ENCODE peak calls at places on chromosomes 2 and 18, in eight cellular contexts. One of them, this sample, is unnamed.

GRCh38 chr18:44458777-44459176 is 221.9 kb upstream of the SETBP1 start:
- DNase-seq in K562: no peak
- DNase-seq in transverse colon: no peak
- DNase-seq in IMR-90: peak
- DNase-seq in A549: no peak
- DNase-seq in suprapubic skin: no peak
- DNase-seq in GM12878: no peak
- DNase-seq in right lobe of liver: no peak
- DNase-seq in this sample: no peak

GRCh38 chr18:57743008-57743407 is 60.1 kb downstream of the ATP8B1 start:
- DNase-seq in K562: no peak
- DNase-seq in transverse colon: no peak
- DNase-seq in IMR-90: peak
- DNase-seq in A549: no peak
- DNase-seq in suprapubic skin: no peak
- DNase-seq in GM12878: no peak
- DNase-seq in right lobe of liver: no peak
- DNase-seq in this sample: no peak

GRCh38 chr18:59063300-59063895 is 76.3 kb upstream of the SEC11C start:
- DNase-seq in K562: no peak
- DNase-seq in transverse colon: no peak
- DNase-seq in IMR-90: no peak
- DNase-seq in A549: no peak
- DNase-seq in suprapubic skin: no peak
- DNase-seq in GM12878: peak
- DNase-seq in right lobe of liver: no peak
- DNase-seq in this sample: no peak

GRCh38 chr2:62947403-62947802 is 103.2 kb upstream of the OTX1 start:
- DNase-seq in K562: no peak
- DNase-seq in transverse colon: no peak
- DNase-seq in IMR-90: no peak
- DNase-seq in A549: no peak
- DNase-seq in suprapubic skin: no peak
- DNase-seq in GM12878: no peak
- DNase-seq in right lobe of liver: no peak
- DNase-seq in this sample: no peak

GRCh38 chr2:81389203-81389602 is 1084.7 kb upstream of the LRRTM1 start:
- DNase-seq in K562: peak
- DNase-seq in transverse colon: no peak
- DNase-seq in IMR-90: no peak
- DNase-seq in A549: peak
- DNase-seq in suprapubic skin: no peak
- DNase-seq in GM12878: no peak
- DNase-seq in right lobe of liver: no peak
- DNase-seq in this sample: peak

GRCh38 chr2:195600796-195601195 is 56.2 kb upstream of the SLC39A10 start:
- DNase-seq in K562: no peak
- DNase-seq in transverse colon: no peak
- DNase-seq in IMR-90: no peak
- DNase-seq in A549: no peak
- DNase-seq in suprapubic skin: no peak
- DNase-seq in GM12878: no peak
- DNase-seq in right lobe of liver: no peak
- DNase-seq in this sample: no peak

GRCh38 chr2:120669121-120669952 is 66.3 kb upstream of the GLI2 start:
- DNase-seq in K562: peak
- DNase-seq in transverse colon: no peak
- DNase-seq in IMR-90: peak
- DNase-seq in A549: peak
- DNase-seq in suprapubic skin: peak
- DNase-seq in GM12878: no peak
- DNase-seq in right lobe of liver: no peak
- DNase-seq in this sample: no peak

GRCh38 chr2:229372207-229372606 is 101.1 kb upstream of the PID1 start:
- DNase-seq in K562: no peak
- DNase-seq in transverse colon: no peak
- DNase-seq in IMR-90: no peak
- DNase-seq in A549: no peak
- DNase-seq in suprapubic skin: no peak
- DNase-seq in GM12878: no peak
- DNase-seq in right lobe of liver: no peak
- DNase-seq in this sample: no peak

GRCh38 chr18:29060349-29060748 is 883.4 kb upstream of the CDH2 start:
- DNase-seq in K562: no peak
- DNase-seq in transverse colon: no peak
- DNase-seq in IMR-90: no peak
- DNase-seq in A549: no peak
- DNase-seq in suprapubic skin: no peak
- DNase-seq in GM12878: no peak
- DNase-seq in right lobe of liver: no peak
- DNase-seq in this sample: no peak

GRCh38 chr2:135317375-135317774 is 213.6 kb downstream of the ZRANB3 start:
- DNase-seq in K562: no peak
- DNase-seq in transverse colon: no peak
- DNase-seq in IMR-90: no peak
- DNase-seq in A549: no peak
- DNase-seq in suprapubic skin: no peak
- DNase-seq in GM12878: no peak
- DNase-seq in right lobe of liver: no peak
- DNase-seq in this sample: no peak

GRCh38 chr18:9701604-9702324 is 6.3 kb upstream of the RAB31 start:
- DNase-seq in K562: no peak
- DNase-seq in transverse colon: no peak
- DNase-seq in IMR-90: no peak
- DNase-seq in A549: no peak
- DNase-seq in suprapubic skin: no peak
- DNase-seq in GM12878: no peak
- DNase-seq in right lobe of liver: no peak
- DNase-seq in this sample: no peak

GRCh38 chr2:120933693-120934092 is 198.0 kb downstream of the GLI2 start:
- DNase-seq in K562: no peak
- DNase-seq in transverse colon: no peak
- DNase-seq in IMR-90: no peak
- DNase-seq in A549: peak
- DNase-seq in suprapubic skin: no peak
- DNase-seq in GM12878: no peak
- DNase-seq in right lobe of liver: no peak
- DNase-seq in this sample: no peak

GRCh38 chr2:2057125-2057721 is 273.9 kb downstream of the MYT1L start:
- DNase-seq in K562: peak
- DNase-seq in transverse colon: peak
- DNase-seq in IMR-90: no peak
- DNase-seq in A549: peak
- DNase-seq in suprapubic skin: peak
- DNase-seq in GM12878: no peak
- DNase-seq in right lobe of liver: peak
- DNase-seq in this sample: no peak

DNA sequence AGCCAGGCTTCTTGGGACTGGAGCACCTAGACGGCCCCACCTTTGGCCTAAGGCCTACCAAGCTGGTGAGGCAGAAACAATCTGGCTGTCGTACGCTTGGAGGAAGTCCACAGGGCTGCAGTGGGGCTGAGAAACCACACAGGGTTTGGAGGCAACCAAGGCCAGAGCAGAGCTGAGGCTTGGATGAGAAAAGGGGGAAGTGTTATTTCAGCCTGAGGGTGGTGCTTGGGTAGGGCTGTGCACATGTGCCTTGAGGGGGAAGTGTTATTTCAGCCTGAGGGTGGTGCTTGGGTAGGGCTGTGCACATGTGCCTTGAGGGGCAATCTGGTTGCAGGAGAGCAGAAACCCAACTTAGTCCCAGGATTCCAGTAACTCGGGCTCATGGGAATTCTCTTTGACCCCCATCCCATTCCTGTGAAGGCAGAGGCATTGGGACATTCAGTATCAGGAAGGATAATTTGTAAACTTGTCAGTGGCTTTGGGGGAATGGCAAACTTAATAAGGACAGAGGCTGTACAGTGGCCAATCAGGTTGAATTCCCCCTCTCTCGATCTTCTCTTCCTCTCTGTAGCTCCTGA is 973 bp upstream of the FBXO41 start:
- DNase-seq in K562: no peak
- DNase-seq in transverse colon: peak
- DNase-seq in IMR-90: no peak
- DNase-seq in A549: no peak
- DNase-seq in suprapubic skin: no peak
- DNase-seq in GM12878: peak
- DNase-seq in right lobe of liver: no peak
- DNase-seq in this sample: no peak
- TF ChIP-seq POLR2A in K562: no peak
- TF ChIP-seq POLR2A in transverse colon: no peak
- TF ChIP-seq POLR2A in IMR-90: no peak
- TF ChIP-seq POLR2A in A549: no peak
- TF ChIP-seq POLR2A in suprapubic skin: no peak
- TF ChIP-seq POLR2A in GM12878: no peak
- TF ChIP-seq POLR2A in right lobe of liver: no peak
- TF ChIP-seq POLR2A in this sample: no peak

GRCh38 chr2:25424426-25425028 is 82.8 kb upstream of the DNMT3A start:
- DNase-seq in K562: no peak
- DNase-seq in transverse colon: no peak
- DNase-seq in IMR-90: no peak
- DNase-seq in A549: no peak
- DNase-seq in suprapubic skin: no peak
- DNase-seq in GM12878: no peak
- DNase-seq in right lobe of liver: no peak
- DNase-seq in this sample: no peak

GRCh38 chr2:25419678-25420242 is 78.0 kb upstream of the DNMT3A start:
- DNase-seq in K562: no peak
- DNase-seq in transverse colon: peak
- DNase-seq in IMR-90: no peak
- DNase-seq in A549: no peak
- DNase-seq in suprapubic skin: no peak
- DNase-seq in GM12878: peak
- DNase-seq in right lobe of liver: no peak
- DNase-seq in this sample: no peak

GRCh38 chr2:25421289-25421688 is 79.6 kb upstream of the DNMT3A start:
- DNase-seq in K562: no peak
- DNase-seq in transverse colon: no peak
- DNase-seq in IMR-90: no peak
- DNase-seq in A549: no peak
- DNase-seq in suprapubic skin: no peak
- DNase-seq in GM12878: no peak
- DNase-seq in right lobe of liver: no peak
- DNase-seq in this sample: no peak

GRCh38 chr2:25420820-25421237 is 79.1 kb upstream of the DNMT3A start:
- DNase-seq in K562: no peak
- DNase-seq in transverse colon: peak
- DNase-seq in IMR-90: no peak
- DNase-seq in A549: no peak
- DNase-seq in suprapubic skin: no peak
- DNase-seq in GM12878: peak
- DNase-seq in right lobe of liver: no peak
- DNase-seq in this sample: no peak

GRCh38 chr2:25421746-25422431 is 80.2 kb upstream of the DNMT3A start:
- DNase-seq in K562: no peak
- DNase-seq in transverse colon: no peak
- DNase-seq in IMR-90: no peak
- DNase-seq in A549: no peak
- DNase-seq in suprapubic skin: no peak
- DNase-seq in GM12878: no peak
- DNase-seq in right lobe of liver: no peak
- DNase-seq in this sample: no peak
- TF ChIP-seq POLR2A in K562: no peak
- TF ChIP-seq POLR2A in transverse colon: no peak
- TF ChIP-seq POLR2A in IMR-90: no peak
- TF ChIP-seq POLR2A in A549: no peak
- TF ChIP-seq POLR2A in suprapubic skin: no peak
- TF ChIP-seq POLR2A in GM12878: peak
- TF ChIP-seq POLR2A in right lobe of liver: no peak
- TF ChIP-seq POLR2A in this sample: no peak

DNA sequence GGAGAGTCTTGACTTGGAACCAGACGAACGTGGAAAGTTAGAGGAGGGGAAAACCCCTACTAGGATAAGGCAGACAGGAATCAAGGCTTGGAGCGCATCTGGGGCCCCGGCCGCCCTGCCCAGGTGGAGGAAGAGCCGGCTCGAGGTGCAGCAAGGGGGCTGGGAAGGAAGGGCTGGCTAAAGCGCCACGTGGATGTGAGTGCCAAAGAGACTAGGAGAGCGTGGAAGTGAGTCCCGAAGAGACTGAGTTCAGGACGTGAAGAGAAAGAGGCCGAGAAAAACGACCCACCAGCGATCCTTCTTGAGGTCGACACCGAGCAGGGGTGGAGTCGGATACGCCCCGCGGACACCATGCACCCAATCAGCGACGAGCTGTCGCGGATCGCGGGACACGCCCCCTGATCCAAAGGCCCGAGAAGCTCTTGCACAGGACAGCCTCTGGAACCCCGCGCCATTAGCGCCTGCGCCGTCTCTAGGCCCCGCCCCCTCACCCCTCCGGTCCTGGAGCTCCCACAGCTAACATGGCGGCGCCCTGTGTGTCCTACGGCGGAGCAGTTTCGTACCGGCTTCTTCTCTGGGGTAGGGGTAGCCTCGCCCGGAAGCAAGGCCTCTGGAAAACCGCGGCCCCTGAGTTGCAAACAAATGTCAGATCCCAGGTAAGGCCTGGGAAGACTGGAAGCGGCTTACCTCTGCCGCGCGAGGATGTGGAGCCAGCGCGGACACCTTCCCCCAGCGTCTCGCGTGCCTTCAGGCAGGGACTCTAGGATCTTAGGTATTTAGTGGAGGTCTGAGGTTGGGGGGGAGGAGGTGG is at the start of gene MRPS9:
- DNase-seq in K562: peak
- DNase-seq in transverse colon: peak
- DNase-seq in IMR-90: peak
- DNase-seq in A549: peak
- DNase-seq in suprapubic skin: peak
- DNase-seq in GM12878: peak
- DNase-seq in right lobe of liver: peak
- DNase-seq in this sample: peak
- TF ChIP-seq POLR2A in K562: peak
- TF ChIP-seq POLR2A in transverse colon: peak
- TF ChIP-seq POLR2A in IMR-90: peak
- TF ChIP-seq POLR2A in A549: peak
- TF ChIP-seq POLR2A in suprapubic skin: peak
- TF ChIP-seq POLR2A in GM12878: peak
- TF ChIP-seq POLR2A in right lobe of liver: peak
- TF ChIP-seq POLR2A in this sample: peak

DNA sequence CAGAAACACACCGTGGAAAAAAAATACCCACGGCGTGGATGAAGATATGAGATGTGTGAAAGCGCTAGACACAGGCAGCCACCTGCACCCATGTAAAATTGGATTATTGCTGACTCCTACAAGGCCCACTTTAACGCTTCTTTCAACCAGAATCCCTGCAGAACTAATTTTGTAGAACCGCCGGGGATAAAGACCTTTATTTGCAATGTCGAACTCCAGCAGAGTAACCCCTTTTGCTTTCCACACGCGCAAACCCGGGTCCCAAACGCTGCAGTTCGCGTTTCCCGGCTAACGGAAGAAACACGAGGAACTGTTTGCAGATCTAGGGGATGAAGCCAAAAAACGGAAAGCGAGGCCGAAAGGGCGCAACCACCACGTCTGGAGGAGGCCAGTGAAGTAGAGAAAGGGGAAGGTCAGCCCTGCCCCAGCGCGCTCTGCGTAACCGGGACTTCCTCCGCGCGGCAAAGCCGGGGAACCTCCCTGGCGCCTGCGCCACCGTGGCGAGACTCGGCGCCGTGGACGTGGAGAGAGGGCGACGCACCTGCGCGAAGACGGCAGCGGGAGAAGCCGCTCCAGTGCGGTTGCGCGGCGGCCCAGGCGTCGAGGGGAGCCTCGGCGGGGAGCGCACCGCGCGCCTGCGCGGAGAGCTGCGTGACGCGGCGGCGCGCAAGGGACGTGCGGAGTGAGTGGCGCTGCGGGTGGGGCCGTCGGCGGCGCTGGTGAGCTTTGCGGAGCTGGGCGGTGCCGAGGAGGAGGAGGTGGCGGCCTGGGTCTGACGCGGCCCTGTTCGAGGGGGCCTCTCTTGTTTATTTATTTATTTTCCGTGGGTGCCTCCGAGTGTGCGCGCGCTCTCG is at the start of gene PPP1CB:
- DNase-seq in K562: peak
- DNase-seq in transverse colon: peak
- DNase-seq in IMR-90: peak
- DNase-seq in A549: peak
- DNase-seq in suprapubic skin: peak
- DNase-seq in GM12878: peak
- DNase-seq in right lobe of liver: peak
- DNase-seq in this sample: peak
- TF ChIP-seq POLR2A in K562: peak
- TF ChIP-seq POLR2A in transverse colon: peak
- TF ChIP-seq POLR2A in IMR-90: peak
- TF ChIP-seq POLR2A in A549: peak
- TF ChIP-seq POLR2A in suprapubic skin: peak
- TF ChIP-seq POLR2A in GM12878: peak
- TF ChIP-seq POLR2A in right lobe of liver: peak
- TF ChIP-seq POLR2A in this sample: peak